ENCODE peak calls at places on chromosome 6, in eight cellular contexts. Z is central memory CD4-positive, alpha-beta T cell; M is RWPE1; V is left ventricle myocardium inferior; B is activated B cell treated with CpG ODN at 0.5 μM for 24 hours; S is cardiac muscle cell; N is anterior cingulate cortex; Y is NCI-H748 treated with DMSO at 0.1 percent for 48 hours. K is an unnamed sample.

GRCh38 chr6:30766461-30767157 is 22.3 kb upstream of the IER3 start:
- DNase-seq in Z (no peak), M (no peak), V (no peak), B (no peak), S (no peak), N (no peak), Y (no peak), K (no peak)

GRCh38 chr6:137519629-137520176 is 25.5 kb upstream of the OLIG3 start:
- DNase-seq in Z (no peak), M (no peak), V (no peak), B (no peak), S (no peak), N (no peak), Y (no peak), K (no peak)

GRCh38 chr6:36129889-36130671 is at the start of gene MAPK13:
- DNase-seq in Z (no peak), M (peak), V (no peak), B (peak), S (peak), N (no peak), Y (peak), K (peak)

GRCh38 chr6:132458887-132459604 is 53.9 kb downstream of the STX7 start:
- DNase-seq in Z (no peak), M (no peak), V (no peak), B (no peak), S (no peak), N (no peak), Y (no peak), K (no peak)

GRCh38 chr6:56359201-56359899 is 112.0 kb upstream of the COL21A1 start:
- DNase-seq in Z (peak), M (peak), V (no peak), B (no peak), S (peak), N (no peak), Y (peak), K (peak)

GRCh38 chr6:144723431-144723830 is 438.3 kb downstream of the UTRN start:
- DNase-seq in Z (no peak), M (no peak), V (no peak), B (no peak), S (no peak), N (no peak), Y (no peak), K (no peak)

GRCh38 chr6:141326426-141326825 is 806.3 kb upstream of the GJE1 start:
- DNase-seq in Z (peak), M (peak), V (no peak), B (no peak), S (peak), N (no peak), Y (no peak), K (peak)

GRCh38 chr6:14671261-14671681 is 553.7 kb downstream of the CD83 start:
- DNase-seq in Z (no peak), M (no peak), V (peak), B (no peak), S (peak), N (no peak), Y (no peak), K (no peak)

GRCh38 chr6:163490826-163491577 is 76.5 kb downstream of the QKI start:
- DNase-seq in Z (no peak), M (no peak), V (peak), B (no peak), S (peak), N (no peak), Y (no peak), K (peak)